ENCODE peak calls at places on chromosome 11, in four cellular contexts. One of them, this sample, is unnamed.

GRCh38 chr11:77842451-77843121 is 21.6 kb downstream of the AAMDC start:
- DNase-seq in RKO: peak
- DNase-seq in smooth muscle cell of the brain vasculature: no peak
- DNase-seq in NCI-H1105: no peak
- DNase-seq in this sample: no peak

GRCh38 chr11:13135385-13136271 is 126.5 kb downstream of the RASSF10 start:
- DNase-seq in NCI-H1105: no peak
- DNase-seq in RKO: no peak
- DNase-seq in smooth muscle cell of the brain vasculature: no peak
- DNase-seq in this sample: no peak

GRCh38 chr11:62600367-62601113 is 1.1 kb downstream of the MTA2 start:
- DNase-seq in smooth muscle cell of the brain vasculature: no peak
- DNase-seq in NCI-H1105: no peak
- DNase-seq in RKO: no peak
- DNase-seq in this sample: no peak

GRCh38 chr11:71999360-71999759 is 651 bp downstream of the IL18BP start:
- DNase-seq in NCI-H1105: no peak
- DNase-seq in smooth muscle cell of the brain vasculature: no peak
- DNase-seq in RKO: no peak
- DNase-seq in this sample: no peak

GRCh38 chr11:29153078-29153477 is 863.8 kb downstream of the KCNA4 start:
- DNase-seq in smooth muscle cell of the brain vasculature: no peak
- DNase-seq in NCI-H1105: no peak
- DNase-seq in RKO: no peak
- DNase-seq in this sample: no peak

GRCh38 chr11:18768472-18768901 is 23.1 kb downstream of the PTPN5 start:
- DNase-seq in RKO: no peak
- DNase-seq in smooth muscle cell of the brain vasculature: no peak
- DNase-seq in NCI-H1105: no peak
- DNase-seq in this sample: no peak

GRCh38 chr11:8008212-8008611 is 21.1 kb downstream of the EIF3F start:
- DNase-seq in NCI-H1105: no peak
- DNase-seq in smooth muscle cell of the brain vasculature: no peak
- DNase-seq in RKO: no peak
- DNase-seq in this sample: no peak

GRCh38 chr11:102685311-102685710 is 20.3 kb downstream of the MMP27 start:
- DNase-seq in RKO: no peak
- DNase-seq in NCI-H1105: no peak
- DNase-seq in smooth muscle cell of the brain vasculature: no peak
- DNase-seq in this sample: no peak

GRCh38 chr11:76744186-76745058 is 38.7 kb upstream of the TSKU start:
- DNase-seq in NCI-H1105: no peak
- DNase-seq in RKO: peak
- DNase-seq in smooth muscle cell of the brain vasculature: no peak
- DNase-seq in this sample: no peak

GRCh38 chr11:1039481-1040427 is 3.2 kb upstream of the MUC6 start:
- DNase-seq in smooth muscle cell of the brain vasculature: no peak
- DNase-seq in NCI-H1105: no peak
- DNase-seq in RKO: no peak
- DNase-seq in this sample: no peak

GRCh38 chr11:100867601-100868000 is 180.5 kb downstream of the ARHGAP42 start:
- DNase-seq in smooth muscle cell of the brain vasculature: no peak
- DNase-seq in NCI-H1105: no peak
- DNase-seq in RKO: no peak
- DNase-seq in this sample: no peak

GRCh38 chr11:61549662-61550568 is 31.0 kb downstream of the SYT7 start:
- DNase-seq in smooth muscle cell of the brain vasculature: no peak
- DNase-seq in NCI-H1105: no peak
- DNase-seq in RKO: no peak
- DNase-seq in this sample: no peak

GRCh38 chr11:15038963-15039362 is 34.4 kb upstream of the CALCB start:
- DNase-seq in smooth muscle cell of the brain vasculature: no peak
- DNase-seq in NCI-H1105: no peak
- DNase-seq in RKO: peak
- DNase-seq in this sample: no peak

GRCh38 chr11:124834526-124835190 is 30.6 kb upstream of the ROBO3 start:
- DNase-seq in NCI-H1105: no peak
- DNase-seq in smooth muscle cell of the brain vasculature: no peak
- DNase-seq in RKO: no peak
- DNase-seq in this sample: no peak

GRCh38 chr11:26704249-26704648 is 17.6 kb downstream of the SLC5A12 start:
- DNase-seq in RKO: no peak
- DNase-seq in smooth muscle cell of the brain vasculature: no peak
- DNase-seq in NCI-H1105: no peak
- DNase-seq in this sample: no peak

GRCh38 chr11:7186190-7186589 is 65.5 kb upstream of the SYT9 start:
- DNase-seq in smooth muscle cell of the brain vasculature: no peak
- DNase-seq in RKO: no peak
- DNase-seq in NCI-H1105: no peak
- DNase-seq in this sample: no peak

GRCh38 chr11:121564948-121565684 is 112.3 kb upstream of the SORL1-AS1 start:
- DNase-seq in NCI-H1105: peak
- DNase-seq in smooth muscle cell of the brain vasculature: no peak
- DNase-seq in RKO: no peak
- DNase-seq in this sample: no peak

GRCh38 chr11:90756617-90757016 is 533.8 kb upstream of the CHORDC1 start:
- DNase-seq in smooth muscle cell of the brain vasculature: no peak
- DNase-seq in RKO: no peak
- DNase-seq in NCI-H1105: no peak
- DNase-seq in this sample: no peak

GRCh38 chr11:75320643-75321042 is 30.8 kb downstream of the ARRB1 start:
- DNase-seq in NCI-H1105: no peak
- DNase-seq in smooth muscle cell of the brain vasculature: no peak
- DNase-seq in RKO: no peak
- DNase-seq in this sample: no peak

GRCh38 chr11:69841170-69841858 is 22.1 kb upstream of the FGF3 start:
- DNase-seq in smooth muscle cell of the brain vasculature: no peak
- DNase-seq in NCI-H1105: no peak
- DNase-seq in RKO: no peak
- DNase-seq in this sample: no peak

GRCh38 chr11:2593393-2593950 is 106.3 kb downstream of the KCNQ1OT1 start:
- DNase-seq in NCI-H1105: no peak
- DNase-seq in RKO: no peak
- DNase-seq in smooth muscle cell of the brain vasculature: no peak
- DNase-seq in this sample: no peak

GRCh38 chr11:76629133-76629852 is 41.3 kb downstream of the LRRC32 start:
- DNase-seq in NCI-H1105: no peak
- DNase-seq in RKO: no peak
- DNase-seq in smooth muscle cell of the brain vasculature: no peak
- DNase-seq in this sample: peak

GRCh38 chr11:86799680-86800075 is 664 bp upstream of the PRSS23 start:
- DNase-seq in NCI-H1105: no peak
- DNase-seq in smooth muscle cell of the brain vasculature: no peak
- DNase-seq in RKO: no peak
- DNase-seq in this sample: no peak

GRCh38 chr11:62457474-62457873 is 38.6 kb downstream of the SCGB1A1 start:
- DNase-seq in NCI-H1105: no peak
- DNase-seq in smooth muscle cell of the brain vasculature: no peak
- DNase-seq in RKO: no peak
- DNase-seq in this sample: no peak

GRCh38 chr11:113991718-113992458 is 17.0 kb downstream of the HTR3A start:
- DNase-seq in RKO: no peak
- DNase-seq in NCI-H1105: peak
- DNase-seq in smooth muscle cell of the brain vasculature: no peak
- DNase-seq in this sample: no peak

GRCh38 chr11:15923169-15923568 is 433.2 kb downstream of the SOX6 start:
- DNase-seq in NCI-H1105: no peak
- DNase-seq in smooth muscle cell of the brain vasculature: no peak
- DNase-seq in RKO: peak
- DNase-seq in this sample: no peak

GRCh38 chr11:125123947-125124633 is 12.7 kb upstream of the TMEM218 start:
- DNase-seq in RKO: peak
- DNase-seq in smooth muscle cell of the brain vasculature: no peak
- DNase-seq in NCI-H1105: peak
- DNase-seq in this sample: no peak

GRCh38 chr11:35282226-35282882 is 137.0 kb downstream of the SLC1A2 start:
- DNase-seq in smooth muscle cell of the brain vasculature: no peak
- DNase-seq in NCI-H1105: no peak
- DNase-seq in RKO: no peak
- DNase-seq in this sample: no peak

GRCh38 chr11:118209037-118209436 is 15.8 kb downstream of the JAML start:
- DNase-seq in NCI-H1105: no peak
- DNase-seq in smooth muscle cell of the brain vasculature: no peak
- DNase-seq in RKO: no peak
- DNase-seq in this sample: no peak

GRCh38 chr11:120336641-120337132 is 474 bp downstream of the ARHGEF12 start:
- DNase-seq in smooth muscle cell of the brain vasculature: no peak
- DNase-seq in NCI-H1105: peak
- DNase-seq in RKO: peak
- DNase-seq in this sample: no peak

This sample was measured in glomerular endothelial cell.